ENCODE peak calls at places on chromosomes 1 and 21, in eight cellular contexts. One of them, this sample, is unnamed.

GRCh38 chr1:34982820-34983376 is 2.2 kb downstream of the TMEM35B start:
- DNase-seq in neuronal stem cell: no peak
- DNase-seq in activated T-helper 2 cell treated with anti-CD3 and anti-CD28 coated beads, Interferon-gamma antibody, Interleukin-2, Interleukin-4, amounts not matched to agents 10 μg/mL and 5 μg/mL and 100 μg/mL, durations not matched to agents 14 hours and 24 hours and 36 hours: no peak
- DNase-seq in cerebellum: no peak
- DNase-seq in CD4-positive, alpha-beta T cell: no peak
- DNase-seq in KBM-7: no peak
- DNase-seq in NB4: peak
- DNase-seq in nucleus accumbens: no peak
- DNase-seq in this sample: no peak

GRCh38 chr1:84870591-84870990 is 22.4 kb downstream of the LPAR3 start:
- DNase-seq in neuronal stem cell: no peak
- DNase-seq in activated T-helper 2 cell treated with anti-CD3 and anti-CD28 coated beads, Interferon-gamma antibody, Interleukin-2, Interleukin-4, amounts not matched to agents 10 μg/mL and 5 μg/mL and 100 μg/mL, durations not matched to agents 14 hours and 24 hours and 36 hours: no peak
- DNase-seq in cerebellum: no peak
- DNase-seq in CD4-positive, alpha-beta T cell: no peak
- DNase-seq in KBM-7: no peak
- DNase-seq in NB4: no peak
- DNase-seq in nucleus accumbens: no peak
- DNase-seq in this sample: no peak

GRCh38 chr1:107480548-107480947 is 339.7 kb downstream of the NTNG1 start:
- DNase-seq in neuronal stem cell: no peak
- DNase-seq in activated T-helper 2 cell treated with anti-CD3 and anti-CD28 coated beads, Interferon-gamma antibody, Interleukin-2, Interleukin-4, amounts not matched to agents 10 μg/mL and 5 μg/mL and 100 μg/mL, durations not matched to agents 14 hours and 24 hours and 36 hours: no peak
- DNase-seq in cerebellum: peak
- DNase-seq in CD4-positive, alpha-beta T cell: no peak
- DNase-seq in KBM-7: no peak
- DNase-seq in NB4: no peak
- DNase-seq in nucleus accumbens: peak
- DNase-seq in this sample: no peak

GRCh38 chr21:44890338-44890931 is 16.9 kb upstream of the PTTG1IP start:
- DNase-seq in neuronal stem cell: no peak
- DNase-seq in activated T-helper 2 cell treated with anti-CD3 and anti-CD28 coated beads, Interferon-gamma antibody, Interleukin-2, Interleukin-4, amounts not matched to agents 10 μg/mL and 5 μg/mL and 100 μg/mL, durations not matched to agents 14 hours and 24 hours and 36 hours: no peak
- DNase-seq in cerebellum: no peak
- DNase-seq in CD4-positive, alpha-beta T cell: no peak
- DNase-seq in KBM-7: no peak
- DNase-seq in NB4: no peak
- DNase-seq in nucleus accumbens: no peak
- DNase-seq in this sample: no peak

GRCh38 chr1:85984677-85985076 is 171.9 kb downstream of the COL24A1 start:
- DNase-seq in neuronal stem cell: no peak
- DNase-seq in activated T-helper 2 cell treated with anti-CD3 and anti-CD28 coated beads, Interferon-gamma antibody, Interleukin-2, Interleukin-4, amounts not matched to agents 10 μg/mL and 5 μg/mL and 100 μg/mL, durations not matched to agents 14 hours and 24 hours and 36 hours: no peak
- DNase-seq in cerebellum: no peak
- DNase-seq in CD4-positive, alpha-beta T cell: no peak
- DNase-seq in KBM-7: no peak
- DNase-seq in NB4: no peak
- DNase-seq in nucleus accumbens: no peak
- DNase-seq in this sample: no peak

GRCh38 chr21:36909901-36910561 is 56.4 kb downstream of the HLCS start:
- DNase-seq in neuronal stem cell: no peak
- DNase-seq in activated T-helper 2 cell treated with anti-CD3 and anti-CD28 coated beads, Interferon-gamma antibody, Interleukin-2, Interleukin-4, amounts not matched to agents 10 μg/mL and 5 μg/mL and 100 μg/mL, durations not matched to agents 14 hours and 24 hours and 36 hours: no peak
- DNase-seq in cerebellum: no peak
- DNase-seq in CD4-positive, alpha-beta T cell: no peak
- DNase-seq in KBM-7: no peak
- DNase-seq in NB4: peak
- DNase-seq in nucleus accumbens: no peak
- DNase-seq in this sample: no peak

GRCh38 chr21:29064850-29065481 is 8.5 kb downstream of the CCT8 start:
- DNase-seq in neuronal stem cell: no peak
- DNase-seq in activated T-helper 2 cell treated with anti-CD3 and anti-CD28 coated beads, Interferon-gamma antibody, Interleukin-2, Interleukin-4, amounts not matched to agents 10 μg/mL and 5 μg/mL and 100 μg/mL, durations not matched to agents 14 hours and 24 hours and 36 hours: no peak
- DNase-seq in cerebellum: no peak
- DNase-seq in CD4-positive, alpha-beta T cell: no peak
- DNase-seq in KBM-7: no peak
- DNase-seq in NB4: peak
- DNase-seq in nucleus accumbens: no peak
- DNase-seq in this sample: no peak

GRCh38 chr1:66335125-66335524 is 198.8 kb upstream of the SGIP1 start:
- DNase-seq in neuronal stem cell: no peak
- DNase-seq in activated T-helper 2 cell treated with anti-CD3 and anti-CD28 coated beads, Interferon-gamma antibody, Interleukin-2, Interleukin-4, amounts not matched to agents 10 μg/mL and 5 μg/mL and 100 μg/mL, durations not matched to agents 14 hours and 24 hours and 36 hours: no peak
- DNase-seq in cerebellum: no peak
- DNase-seq in CD4-positive, alpha-beta T cell: no peak
- DNase-seq in KBM-7: no peak
- DNase-seq in NB4: peak
- DNase-seq in nucleus accumbens: no peak
- DNase-seq in this sample: no peak

GRCh38 chr1:9332513-9333143 is 39.9 kb downstream of the SPSB1 start:
- DNase-seq in neuronal stem cell: no peak
- DNase-seq in activated T-helper 2 cell treated with anti-CD3 and anti-CD28 coated beads, Interferon-gamma antibody, Interleukin-2, Interleukin-4, amounts not matched to agents 10 μg/mL and 5 μg/mL and 100 μg/mL, durations not matched to agents 14 hours and 24 hours and 36 hours: no peak
- DNase-seq in cerebellum: no peak
- DNase-seq in CD4-positive, alpha-beta T cell: no peak
- DNase-seq in KBM-7: no peak
- DNase-seq in NB4: no peak
- DNase-seq in nucleus accumbens: no peak
- DNase-seq in this sample: no peak

GRCh38 chr1:232990729-232991128 is 40.3 kb downstream of the NTPCR start:
- DNase-seq in neuronal stem cell: no peak
- DNase-seq in activated T-helper 2 cell treated with anti-CD3 and anti-CD28 coated beads, Interferon-gamma antibody, Interleukin-2, Interleukin-4, amounts not matched to agents 10 μg/mL and 5 μg/mL and 100 μg/mL, durations not matched to agents 14 hours and 24 hours and 36 hours: no peak
- DNase-seq in cerebellum: no peak
- DNase-seq in CD4-positive, alpha-beta T cell: no peak
- DNase-seq in KBM-7: no peak
- DNase-seq in NB4: no peak
- DNase-seq in nucleus accumbens: no peak
- DNase-seq in this sample: no peak

GRCh38 chr1:199619202-199619601 is 408.3 kb upstream of the NR5A2 start:
- DNase-seq in neuronal stem cell: no peak
- DNase-seq in activated T-helper 2 cell treated with anti-CD3 and anti-CD28 coated beads, Interferon-gamma antibody, Interleukin-2, Interleukin-4, amounts not matched to agents 10 μg/mL and 5 μg/mL and 100 μg/mL, durations not matched to agents 14 hours and 24 hours and 36 hours: no peak
- DNase-seq in cerebellum: no peak
- DNase-seq in CD4-positive, alpha-beta T cell: no peak
- DNase-seq in KBM-7: no peak
- DNase-seq in NB4: no peak
- DNase-seq in nucleus accumbens: no peak
- DNase-seq in this sample: no peak

GRCh38 chr1:63817152-63817667 is 43.4 kb downstream of the ROR1 start:
- DNase-seq in neuronal stem cell: no peak
- DNase-seq in activated T-helper 2 cell treated with anti-CD3 and anti-CD28 coated beads, Interferon-gamma antibody, Interleukin-2, Interleukin-4, amounts not matched to agents 10 μg/mL and 5 μg/mL and 100 μg/mL, durations not matched to agents 14 hours and 24 hours and 36 hours: no peak
- DNase-seq in cerebellum: no peak
- DNase-seq in CD4-positive, alpha-beta T cell: no peak
- DNase-seq in KBM-7: no peak
- DNase-seq in NB4: no peak
- DNase-seq in nucleus accumbens: no peak
- DNase-seq in this sample: no peak

GRCh38 chr1:168499094-168500049 is 44.4 kb downstream of the XCL2 start:
- DNase-seq in neuronal stem cell: no peak
- DNase-seq in activated T-helper 2 cell treated with anti-CD3 and anti-CD28 coated beads, Interferon-gamma antibody, Interleukin-2, Interleukin-4, amounts not matched to agents 10 μg/mL and 5 μg/mL and 100 μg/mL, durations not matched to agents 14 hours and 24 hours and 36 hours: no peak
- DNase-seq in cerebellum: no peak
- DNase-seq in CD4-positive, alpha-beta T cell: no peak
- DNase-seq in KBM-7: no peak
- DNase-seq in NB4: no peak
- DNase-seq in nucleus accumbens: no peak
- DNase-seq in this sample: no peak

GRCh38 chr21:38282921-38283320 is 26.1 kb downstream of the KCNJ15 start:
- DNase-seq in neuronal stem cell: no peak
- DNase-seq in activated T-helper 2 cell treated with anti-CD3 and anti-CD28 coated beads, Interferon-gamma antibody, Interleukin-2, Interleukin-4, amounts not matched to agents 10 μg/mL and 5 μg/mL and 100 μg/mL, durations not matched to agents 14 hours and 24 hours and 36 hours: no peak
- DNase-seq in cerebellum: no peak
- DNase-seq in CD4-positive, alpha-beta T cell: no peak
- DNase-seq in KBM-7: no peak
- DNase-seq in NB4: peak
- DNase-seq in nucleus accumbens: no peak
- DNase-seq in this sample: no peak

GRCh38 chr1:24201941-24202440 is 14.9 kb upstream of the IFNLR1 start:
- DNase-seq in neuronal stem cell: peak
- DNase-seq in activated T-helper 2 cell treated with anti-CD3 and anti-CD28 coated beads, Interferon-gamma antibody, Interleukin-2, Interleukin-4, amounts not matched to agents 10 μg/mL and 5 μg/mL and 100 μg/mL, durations not matched to agents 14 hours and 24 hours and 36 hours: peak
- DNase-seq in cerebellum: peak
- DNase-seq in CD4-positive, alpha-beta T cell: peak
- DNase-seq in KBM-7: peak
- DNase-seq in NB4: peak
- DNase-seq in nucleus accumbens: peak
- DNase-seq in this sample: peak

GRCh38 chr1:168504064-168504837 is 39.5 kb downstream of the XCL2 start:
- DNase-seq in neuronal stem cell: no peak
- DNase-seq in activated T-helper 2 cell treated with anti-CD3 and anti-CD28 coated beads, Interferon-gamma antibody, Interleukin-2, Interleukin-4, amounts not matched to agents 10 μg/mL and 5 μg/mL and 100 μg/mL, durations not matched to agents 14 hours and 24 hours and 36 hours: no peak
- DNase-seq in cerebellum: no peak
- DNase-seq in CD4-positive, alpha-beta T cell: no peak
- DNase-seq in KBM-7: peak
- DNase-seq in NB4: peak
- DNase-seq in nucleus accumbens: no peak
- DNase-seq in this sample: no peak

GRCh38 chr1:210764536-210764935 is 369.4 kb downstream of the KCNH1 start:
- DNase-seq in neuronal stem cell: no peak
- DNase-seq in activated T-helper 2 cell treated with anti-CD3 and anti-CD28 coated beads, Interferon-gamma antibody, Interleukin-2, Interleukin-4, amounts not matched to agents 10 μg/mL and 5 μg/mL and 100 μg/mL, durations not matched to agents 14 hours and 24 hours and 36 hours: no peak
- DNase-seq in cerebellum: no peak
- DNase-seq in CD4-positive, alpha-beta T cell: no peak
- DNase-seq in KBM-7: no peak
- DNase-seq in NB4: no peak
- DNase-seq in nucleus accumbens: no peak
- DNase-seq in this sample: no peak

GRCh38 chr1:41580021-41580420 is 95.5 kb upstream of the EDN2 start:
- DNase-seq in neuronal stem cell: no peak
- DNase-seq in activated T-helper 2 cell treated with anti-CD3 and anti-CD28 coated beads, Interferon-gamma antibody, Interleukin-2, Interleukin-4, amounts not matched to agents 10 μg/mL and 5 μg/mL and 100 μg/mL, durations not matched to agents 14 hours and 24 hours and 36 hours: no peak
- DNase-seq in cerebellum: no peak
- DNase-seq in CD4-positive, alpha-beta T cell: no peak
- DNase-seq in KBM-7: no peak
- DNase-seq in NB4: no peak
- DNase-seq in nucleus accumbens: no peak
- DNase-seq in this sample: no peak

GRCh38 chr21:35046223-35046690 is 2.8 kb downstream of the RUNX1 start:
- DNase-seq in neuronal stem cell: no peak
- DNase-seq in activated T-helper 2 cell treated with anti-CD3 and anti-CD28 coated beads, Interferon-gamma antibody, Interleukin-2, Interleukin-4, amounts not matched to agents 10 μg/mL and 5 μg/mL and 100 μg/mL, durations not matched to agents 14 hours and 24 hours and 36 hours: no peak
- DNase-seq in cerebellum: no peak
- DNase-seq in CD4-positive, alpha-beta T cell: no peak
- DNase-seq in KBM-7: peak
- DNase-seq in NB4: peak
- DNase-seq in nucleus accumbens: no peak
- DNase-seq in this sample: no peak

GRCh38 chr1:74362691-74363090 is 127.5 kb downstream of the TNNI3K start:
- DNase-seq in neuronal stem cell: no peak
- DNase-seq in activated T-helper 2 cell treated with anti-CD3 and anti-CD28 coated beads, Interferon-gamma antibody, Interleukin-2, Interleukin-4, amounts not matched to agents 10 μg/mL and 5 μg/mL and 100 μg/mL, durations not matched to agents 14 hours and 24 hours and 36 hours: no peak
- DNase-seq in cerebellum: peak
- DNase-seq in CD4-positive, alpha-beta T cell: no peak
- DNase-seq in KBM-7: no peak
- DNase-seq in NB4: no peak
- DNase-seq in nucleus accumbens: no peak
- DNase-seq in this sample: no peak

GRCh38 chr1:86429830-86430229 is 5.9 kb downstream of the CLCA2 start:
- DNase-seq in neuronal stem cell: no peak
- DNase-seq in activated T-helper 2 cell treated with anti-CD3 and anti-CD28 coated beads, Interferon-gamma antibody, Interleukin-2, Interleukin-4, amounts not matched to agents 10 μg/mL and 5 μg/mL and 100 μg/mL, durations not matched to agents 14 hours and 24 hours and 36 hours: no peak
- DNase-seq in cerebellum: no peak
- DNase-seq in CD4-positive, alpha-beta T cell: no peak
- DNase-seq in KBM-7: peak
- DNase-seq in NB4: peak
- DNase-seq in nucleus accumbens: no peak
- DNase-seq in this sample: no peak

GRCh38 chr1:182086620-182087019 is 25.1 kb upstream of the ZNF648 start:
- DNase-seq in neuronal stem cell: no peak
- DNase-seq in activated T-helper 2 cell treated with anti-CD3 and anti-CD28 coated beads, Interferon-gamma antibody, Interleukin-2, Interleukin-4, amounts not matched to agents 10 μg/mL and 5 μg/mL and 100 μg/mL, durations not matched to agents 14 hours and 24 hours and 36 hours: no peak
- DNase-seq in cerebellum: no peak
- DNase-seq in CD4-positive, alpha-beta T cell: no peak
- DNase-seq in KBM-7: no peak
- DNase-seq in NB4: no peak
- DNase-seq in nucleus accumbens: no peak
- DNase-seq in this sample: no peak